ENCODE peak calls at places on chromosomes 12 and 14, in five cellular contexts. Q is upper lobe of left lung; K is CD4-positive, CD25-positive, alpha-beta regulatory T cell; B is NCI-H69; J is MCF 10A. G is an unnamed sample.

GRCh38 chr14:24368215-24368561 is 204 bp downstream of the NFATC4 start:
- DNase-seq in Q (peak), K (no peak), B (peak), J (no peak), G (no peak)

GRCh38 chr12:56590237-56590830 is 39.8 kb downstream of the BAZ2A start:
- DNase-seq in Q (no peak), K (peak), B (peak), J (peak), G (no peak)

GRCh38 chr14:81638656-81639055 is 105.0 kb upstream of the SEL1L start:
- DNase-seq in Q (no peak), K (no peak), B (no peak), J (no peak), G (no peak)

GRCh38 chr14:34081576-34082136 is 130.8 kb upstream of the EGLN3 start:
- DNase-seq in Q (no peak), K (no peak), B (peak), J (peak), G (no peak)

GRCh38 chr14:103273145-103273846 is 60.7 kb upstream of the EIF5 start:
- DNase-seq in Q (peak), K (no peak), B (no peak), J (no peak), G (no peak)

GRCh38 chr12:39866135-39866534 is 239.7 kb downstream of the SLC2A13 start:
- DNase-seq in Q (no peak), K (no peak), B (no peak), J (no peak), G (no peak)

GRCh38 chr12:571795-572531 is 91.3 kb downstream of the NINJ2 start:
- DNase-seq in Q (no peak), K (no peak), B (no peak), J (peak), G (no peak)

GRCh38 chr14:99579077-99579836 is 24.8 kb downstream of the CCDC85C start:
- DNase-seq in Q (peak), K (no peak), B (no peak), J (no peak), G (no peak)

GRCh38 chr12:47078733-47079364 is 572 bp upstream of the PCED1B start:
- DNase-seq in Q (peak), K (peak), B (peak), J (peak), G (peak)

GRCh38 chr14:85917631-85918030 is 387.7 kb downstream of the FLRT2 start:
- DNase-seq in Q (no peak), K (no peak), B (no peak), J (no peak), G (no peak)

GRCh38 chr12:53101266-53101665 is 2.0 kb upstream of the SOAT2 start:
- DNase-seq in Q (no peak), K (no peak), B (no peak), J (no peak), G (no peak)

GRCh38 chr12:5168148-5168547 is 124.5 kb downstream of the KCNA5 start:
- DNase-seq in Q (no peak), K (no peak), B (no peak), J (no peak), G (no peak)

GRCh38 chr14:54085841-54086240 is 129.2 kb upstream of the BMP4 start:
- DNase-seq in Q (no peak), K (no peak), B (no peak), J (no peak), G (no peak)

G was measured in B cell.